ENCODE peak calls at places on chromosomes 5 and 9, in five cellular contexts. P is HFFc6, K is fibroblast of lung, X is RWPE1, N is type B pancreatic cell. V is an unnamed sample.

GRCh38 chr5:160438316-160439204 is 16.9 kb downstream of the PTTG1 start:
- DNase-seq in X (peak; percentile 79), N (no peak), K (peak; percentile 58), P (peak; percentile 38), V (no peak)

GRCh38 chr5:156322666-156323065 is 4.3 kb upstream of the SGCD start:
- DNase-seq in N (no peak), K (no peak), X (no peak), P (no peak), V (no peak)

GRCh38 chr5:169805937-169806700 is 169.0 kb downstream of the DOCK2 start:
- DNase-seq in K (no peak), X (no peak), P (no peak), N (no peak), V (no peak)

GRCh38 chr9:94802795-94803194 is 76.3 kb downstream of the AOPEP start:
- DNase-seq in K (peak; percentile 92), N (no peak), X (peak; percentile 69), P (peak; percentile 52), V (no peak)

GRCh38 chr9:77433675-77434445 is 214.3 kb downstream of the GNA14 start:
- DNase-seq in X (peak; percentile 80), P (peak; percentile 41), N (no peak), K (peak; percentile 69), V (peak; percentile 83)

GRCh38 chr9:105444130-105444529 is 3.7 kb upstream of the FSD1L start:
- DNase-seq in K (peak; percentile 74), P (peak; percentile 55), X (no peak), N (no peak), V (no peak)

GRCh38 chr9:744046-744712 is 97.3 kb upstream of the DMRT1 start:
- DNase-seq in P (no peak), N (peak; percentile 18), X (no peak), K (no peak), V (no peak)

GRCh38 chr9:87827341-87827740 is 55.3 kb upstream of the SPATA31E1 start:
- DNase-seq in X (no peak), P (peak; percentile 4), N (no peak), K (peak; percentile 58), V (no peak)

GRCh38 chr9:123473226-123473625 is 117.2 kb downstream of the CRB2 start:
- DNase-seq in N (no peak), X (no peak), K (no peak), P (no peak), V (no peak)

GRCh38 chr5:76386360-76386759 is 16.7 kb upstream of the IQGAP2 start:
- DNase-seq in P (no peak), X (no peak), K (no peak), N (no peak), V (no peak)

GRCh38 chr5:25119654-25120053 is 474.9 kb upstream of the CDH10 start:
- DNase-seq in N (no peak), X (peak; percentile 39), K (peak; percentile 29), P (no peak), V (no peak)

GRCh38 chr5:125829349-125829748 is 593.9 kb upstream of the GRAMD2B start:
- DNase-seq in P (no peak), X (no peak), K (no peak), N (no peak), V (no peak)
- TF ChIP-seq CTCF in P (no peak), X (no peak), K (no peak), N (no peak), V (no peak)

GRCh38 chr5:151283120-151283825 is 20.3 kb downstream of the SLC36A3 start:
- DNase-seq in X (no peak), N (no peak), K (no peak), P (no peak), V (no peak)

GRCh38 chr5:151281001-151281639 is 22.4 kb downstream of the SLC36A3 start:
- DNase-seq in X (no peak), K (no peak), P (peak; percentile 17), N (no peak), V (no peak)

GRCh38 chr5:151285683-151286082 is 17.9 kb downstream of the SLC36A3 start:
- DNase-seq in K (no peak), P (no peak), N (no peak), X (no peak), V (peak; percentile 1)

GRCh38 chr5:151286246-151286645 is 17.3 kb downstream of the SLC36A3 start:
- DNase-seq in N (no peak), P (no peak), X (no peak), K (no peak), V (no peak)

DNA sequence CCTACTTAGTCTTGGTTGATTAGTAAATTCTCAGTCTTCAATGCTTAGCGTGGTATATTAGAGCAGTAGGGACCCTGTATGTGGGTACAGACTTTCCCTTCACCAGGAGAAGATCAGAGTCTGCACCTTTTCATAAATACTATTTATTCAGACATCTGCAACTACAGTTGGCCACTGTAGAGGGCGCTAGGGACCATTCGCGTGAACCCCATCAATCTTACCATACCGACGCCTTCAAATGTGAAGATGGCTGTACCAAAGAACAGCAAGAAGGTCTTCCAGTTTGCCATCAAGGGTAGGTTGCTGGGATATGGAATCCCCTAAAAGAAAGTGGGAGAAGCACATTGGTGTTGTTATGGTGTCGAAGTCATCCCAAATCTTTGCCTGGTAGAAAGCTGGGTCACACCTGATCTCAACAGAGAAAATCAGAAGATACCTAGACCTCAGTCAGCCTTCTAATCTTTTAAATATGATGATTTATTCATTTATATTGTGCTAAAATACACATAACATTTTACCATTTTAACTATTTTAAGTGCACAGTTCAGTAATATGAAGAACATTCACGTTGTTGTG is 19.1 kb downstream of the SLC36A3 start:
- DNase-seq in P (no peak), X (no peak), N (no peak), K (no peak), V (peak; percentile 40)
- TF ChIP-seq CTCF in P (peak; percentile 54), X (no peak), N (peak; percentile 40), K (no peak), V (peak; percentile 14)

GRCh38 chr9:72476617-72477375 is 44.6 kb upstream of the TMC1 start:
- DNase-seq in P (peak; percentile 74), X (peak; percentile 94), N (no peak), K (peak; percentile 90), V (no peak)
- TF ChIP-seq CTCF in P (no peak), X (no peak), N (no peak), K (no peak), V (no peak)

GRCh38 chr9:133366435-133366834 is 9.4 kb downstream of the SURF4 start:
- DNase-seq in K (no peak), X (no peak), N (no peak), P (no peak), V (no peak)
- TF ChIP-seq CTCF in K (no peak), X (no peak), N (no peak), P (no peak), V (no peak)

GRCh38 chr5:179187229-179187678 is 127.1 kb downstream of the ZNF354C start:
- DNase-seq in K (no peak), P (no peak), X (no peak), N (no peak), V (no peak)
- TF ChIP-seq CTCF in K (no peak), P (peak; percentile 60), X (no peak), N (peak; percentile 58), V (no peak)

DNA sequence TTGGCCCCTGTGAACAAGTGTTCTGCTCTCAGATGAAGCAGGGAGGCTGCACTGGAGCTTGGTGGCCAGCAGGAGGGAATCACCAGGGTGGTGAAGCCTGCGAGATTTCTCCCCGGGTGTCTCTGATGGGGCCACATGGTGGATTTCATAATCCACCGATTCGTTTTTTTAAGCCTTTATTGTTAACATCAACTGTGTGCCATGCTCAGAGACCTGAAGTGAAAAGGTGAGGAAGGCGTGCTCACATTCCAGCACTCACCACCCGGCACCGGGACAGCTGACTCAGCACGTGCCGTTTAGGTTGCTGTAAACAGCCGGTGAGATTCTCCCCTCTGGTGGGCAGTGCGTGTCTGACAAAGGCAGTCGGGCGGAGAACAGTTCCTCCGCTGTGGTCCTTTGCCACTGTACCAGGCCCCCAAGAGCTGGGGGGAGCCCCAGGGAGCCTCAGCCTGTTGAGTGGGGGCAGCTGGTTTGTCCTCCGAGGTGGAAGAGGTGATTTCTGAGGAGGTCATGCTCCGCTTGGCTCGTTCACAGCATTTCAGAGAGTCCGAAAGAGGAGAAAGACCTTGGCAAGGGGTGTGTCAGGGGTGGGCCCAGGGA is 12.7 kb upstream of the AHRR start:
- DNase-seq in K (peak; percentile 67), X (peak; percentile 74), P (peak; percentile 23), N (peak; percentile 51), V (no peak)
- TF ChIP-seq CTCF in K (no peak), X (peak; percentile 35), P (peak; percentile 66), N (peak; percentile 57), V (no peak)

GRCh38 chr5:138464018-138464387 is 1.3 kb upstream of the EGR1 start:
- DNase-seq in P (peak; percentile 94), N (peak; percentile 97), K (peak; percentile 93), X (peak; percentile 98), V (peak; percentile 99)

GRCh38 chr5:138466058-138466899 is 1.0 kb downstream of the EGR1 start:
- DNase-seq in N (no peak), X (no peak), K (peak; percentile 36), P (peak; percentile 50), V (no peak)

GRCh38 chr5:138463335-138464017 is 1.8 kb upstream of the EGR1 start:
- DNase-seq in X (no peak), P (no peak), N (no peak), K (no peak), V (no peak)

GRCh38 chr5:138465288-138466057 is at the start of gene EGR1:
- DNase-seq in P (peak; percentile 96), X (peak; percentile 97), N (peak; percentile 91), K (peak; percentile 91), V (peak; percentile 99)

GRCh38 chr5:138464388-138465287 is 641 bp upstream of the EGR1 start:
- DNase-seq in P (peak; percentile 99), N (peak; percentile 97), K (peak; percentile 97), X (peak; percentile 99), V (peak; percentile 99)
- TF ChIP-seq CTCF in P (peak; percentile 79), N (peak; percentile 64), K (peak; percentile 15), X (peak; percentile 86), V (peak; percentile 45)

DNA sequence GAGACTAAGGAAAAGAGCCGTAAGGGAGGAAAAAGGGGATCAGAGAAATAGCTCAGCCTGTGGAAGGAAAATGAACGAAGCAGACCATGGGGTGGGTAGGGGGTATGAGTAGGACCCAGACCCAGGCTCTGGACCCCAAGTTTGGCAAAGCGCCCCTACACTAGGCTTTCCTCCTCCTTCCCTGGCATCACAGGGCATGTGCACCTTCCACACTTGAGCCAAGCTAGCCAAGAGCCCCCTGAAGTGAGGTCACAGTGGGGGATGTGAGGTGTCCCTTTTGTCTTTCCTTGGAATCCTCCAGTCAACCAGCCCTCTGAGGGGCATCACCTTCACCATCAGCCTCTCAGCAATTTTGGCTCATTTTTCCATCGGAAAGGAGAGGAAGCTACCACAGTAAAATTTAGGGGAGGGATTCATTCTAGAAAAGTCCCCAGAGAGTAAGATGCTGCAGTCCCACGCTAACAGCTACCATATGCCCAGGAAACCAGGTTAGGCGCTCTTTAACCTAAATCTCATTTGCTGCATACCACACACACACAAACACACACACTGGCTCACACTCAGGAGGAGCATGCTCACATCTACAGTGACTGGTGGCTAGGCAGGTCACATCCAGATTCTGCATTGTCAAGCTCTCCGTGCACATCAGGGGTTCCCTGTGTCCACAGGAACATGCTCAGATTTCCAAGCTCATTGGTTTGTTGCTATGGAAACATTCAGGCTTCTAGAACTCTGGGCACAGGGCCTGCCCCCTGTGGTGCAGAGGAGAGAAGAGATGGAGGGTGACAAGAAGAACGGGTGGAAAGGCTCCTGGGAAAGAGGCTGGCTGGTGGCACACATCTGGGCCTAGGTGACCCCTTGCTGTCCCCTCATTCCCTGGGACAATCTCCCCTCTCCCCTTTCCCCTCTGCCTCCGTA is 9.9 kb downstream of the REEP2 start:
- DNase-seq in N (no peak), P (peak; percentile 44), K (peak; percentile 37), X (no peak), V (peak; percentile 93)
- TF ChIP-seq CTCF in N (no peak), P (no peak), K (no peak), X (no peak), V (no peak)

V was measured in osteocyte.